ENCODE peak calls at places on chromosomes 3 and 15, in eight cellular contexts. U, J, O, R, G, W, L and A are unnamed samples. For H3K36me3, the result is how much of the 10 kb centered on the place peaks cover.

GRCh38 chr3:183309276-183309675 is 56.2 kb downstream of the B3GNT5 start:
- DNase-seq in U (no peak), J (no peak), O (no peak), R (no peak), G (no peak), W (no peak), L (no peak), A (peak)

GRCh38 chr3:112640333-112640863 is 545 bp downstream of the CCDC80 start:
- DNase-seq in U (no peak), J (no peak), O (no peak), R (no peak), G (no peak), W (no peak), L (peak), A (no peak)

GRCh38 chr15:31265871-31266711 is 60.5 kb upstream of the KLF13 start:
- DNase-seq in U (peak), J (no peak), O (peak), R (peak), G (no peak), W (no peak), L (peak), A (no peak)

GRCh38 chr15:23869391-23869790 is 182.3 kb upstream of the NDN start:
- DNase-seq in U (no peak), J (no peak), O (peak), R (no peak), G (peak), W (peak), L (no peak), A (no peak)

GRCh38 chr3:84224262-84224661 is 734.5 kb upstream of the CADM2 start:
- DNase-seq in U (no peak), J (no peak), O (no peak), R (no peak), G (no peak), W (no peak), L (no peak), A (no peak)

GRCh38 chr3:76206351-76206750 is 421.0 kb upstream of the ZNF717 start:
- DNase-seq in U (no peak), J (no peak), O (no peak), R (no peak), G (no peak), W (no peak), L (no peak), A (no peak)

GRCh38 chr3:61903074-61903473 is 341.7 kb downstream of the PTPRG start:
- DNase-seq in U (no peak), J (no peak), O (no peak), R (no peak), G (no peak), W (no peak), L (no peak), A (no peak)

GRCh38 chr15:60772395-60773120 is 293.6 kb upstream of the ICE2 start:
- DNase-seq in U (no peak), J (no peak), O (no peak), R (no peak), G (no peak), W (no peak), L (no peak), A (no peak)

GRCh38 chr3:104960579-104960978 is 406.1 kb upstream of the ALCAM start:
- DNase-seq in U (no peak), J (no peak), O (no peak), R (no peak), G (no peak), W (no peak), L (no peak), A (no peak)

GRCh38 chr3:21326704-21327103 is 424.3 kb downstream of the ZNF385D start:
- DNase-seq in U (no peak), J (no peak), O (no peak), R (no peak), G (no peak), W (peak), L (peak), A (no peak)

GRCh38 chr15:38684461-38685000 is 119.9 kb upstream of the RASGRP1 start:
- DNase-seq in U (no peak), J (no peak), O (no peak), R (no peak), G (no peak), W (no peak), L (no peak), A (no peak)

GRCh38 chr15:91346259-91346658 is 246.2 kb downstream of the SV2B start:
- DNase-seq in U (no peak), J (no peak), O (no peak), R (no peak), G (no peak), W (no peak), L (no peak), A (no peak)

GRCh38 chr3:48418140-48418539 is 11.7 kb downstream of the PLXNB1 start:
- DNase-seq in U (no peak), J (no peak), O (no peak), R (no peak), G (no peak), W (no peak), L (no peak), A (no peak)
- H3K36me3 ChIP-seq in U (under half), J (half or more), O (under half), R (under half), G (half or more), W (half or more), L (under half), A (half or more)

GRCh38 chr15:71083349-71083748 is 31.9 kb upstream of the THSD4 start:
- DNase-seq in U (no peak), J (no peak), O (peak), R (no peak), G (no peak), W (no peak), L (peak), A (no peak)
- H3K27ac ChIP-seq in U (no peak), J (peak), O (peak), R (no peak), G (no peak), W (no peak), L (peak), A (peak)

GRCh38 chr3:169149349-169149890 is 514.1 kb downstream of the MECOM start:
- DNase-seq in U (peak), J (peak), O (peak), R (peak), G (peak), W (peak), L (peak), A (peak)
- H3K4me3 ChIP-seq in U (no peak), J (peak), O (peak), R (no peak), G (no peak), W (peak), L (peak), A (no peak)

GRCh38 chr3:49296781-49297420 is 19.9 kb upstream of the C3orf62 start:
- DNase-seq in U (no peak), J (no peak), O (peak), R (no peak), G (peak), W (no peak), L (peak), A (no peak)
- H3K36me3 ChIP-seq in U (half or more), J (half or more), O (under half), R (half or more), G (half or more), W (half or more), L (under half), A (under half)

DNA sequence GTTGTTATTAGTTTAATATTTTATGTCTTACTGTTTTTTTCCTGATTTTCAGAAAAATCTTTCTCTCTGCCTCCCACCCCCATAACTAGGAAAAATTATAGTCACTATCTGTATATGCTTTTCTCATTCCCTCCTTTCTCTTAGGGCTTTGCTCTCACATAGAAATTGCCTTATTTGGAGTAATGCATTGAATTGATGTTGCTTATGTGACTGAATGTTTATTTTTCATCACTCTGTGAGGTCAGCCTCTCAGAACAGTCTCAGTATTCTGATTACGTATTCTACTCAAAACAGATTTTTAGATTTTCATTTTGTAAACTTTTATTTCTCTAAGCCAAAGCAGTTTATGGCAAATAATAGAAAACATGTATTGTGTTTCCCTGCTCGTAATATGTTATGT is 121.0 kb downstream of the SLMAP start:
- DNase-seq in U (no peak), J (no peak), O (no peak), R (no peak), G (no peak), W (no peak), L (peak), A (no peak)
- H3K27ac ChIP-seq in U (no peak), J (peak), O (no peak), R (no peak), G (no peak), W (no peak), L (no peak), A (no peak)